ENCODE peak calls at places on chromosomes 1 and 21, in five cellular contexts. Y, S, V, P and U are unnamed samples. For H3K27me3, the result is how much of the 10 kb centered on the place peaks cover.

GRCh38 chr1:97384294-97384952 is 536.4 kb downstream of the DPYD start:
- DNase-seq in Y (peak), P (no peak), S (peak), V (no peak), U (peak)

GRCh38 chr1:59229138-59229537 is 67.8 kb upstream of the FGGY start:
- DNase-seq in P (no peak), V (no peak), Y (peak), S (no peak), U (no peak)

GRCh38 chr1:3609769-3610157 is 1.5 kb downstream of the MEGF6 start:
- DNase-seq in P (no peak), S (no peak), Y (no peak), V (no peak), U (no peak)

GRCh38 chr1:232599178-232600041 is 30.5 kb downstream of the SIPA1L2 start:
- DNase-seq in P (no peak), Y (peak), V (no peak), S (no peak), U (no peak)

GRCh38 chr1:240282061-240282830 is 190.6 kb downstream of the FMN2 start:
- DNase-seq in Y (no peak), P (no peak), S (no peak), V (no peak), U (no peak)

GRCh38 chr1:68313736-68314594 is 81.6 kb upstream of the WLS start:
- DNase-seq in P (no peak), V (no peak), S (no peak), Y (no peak), U (no peak)

GRCh38 chr1:9198538-9199361 is 35.8 kb upstream of the H6PD start:
- DNase-seq in S (no peak), Y (peak), P (peak), V (no peak), U (no peak)

GRCh38 chr1:99465176-99465900 is 180.6 kb upstream of the PALMD start:
- DNase-seq in V (no peak), S (peak), P (no peak), Y (peak), U (peak)

GRCh38 chr1:33654267-33654832 is 181.9 kb downstream of the ZSCAN20 start:
- DNase-seq in S (no peak), V (no peak), Y (no peak), P (no peak), U (no peak)

GRCh38 chr1:5198328-5198727 is 543.9 kb downstream of the AJAP1 start:
- DNase-seq in Y (no peak), V (no peak), P (no peak), S (no peak), U (no peak)

GRCh38 chr1:240044620-240045019 is 47.1 kb upstream of the FMN2 start:
- DNase-seq in S (no peak), P (no peak), V (no peak), Y (no peak), U (peak)

GRCh38 chr21:45987121-45987711 is 5.6 kb downstream of the COL6A1 start:
- DNase-seq in P (peak), V (peak), Y (no peak), S (no peak), U (no peak)

GRCh38 chr1:87328121-87329050 is at the start of gene LMO4:
- DNase-seq in V (peak), Y (peak), P (peak), S (peak), U (peak)

GRCh38 chr1:78104322-78104721 is 58.6 kb downstream of the GIPC2 start:
- DNase-seq in P (no peak), V (no peak), S (no peak), Y (peak), U (peak)

GRCh38 chr21:46005081-46005480 is 23.5 kb downstream of the COL6A1 start:
- DNase-seq in Y (no peak), S (no peak), V (peak), P (peak), U (no peak)

GRCh38 chr1:33377013-33377412 is 53.9 kb downstream of the PHC2 start:
- DNase-seq in V (no peak), P (no peak), Y (no peak), S (peak), U (no peak)

GRCh38 chr1:16218014-16218673 is 5.7 kb upstream of the ARHGEF19 start:
- DNase-seq in V (no peak), Y (no peak), S (no peak), P (peak), U (no peak)

GRCh38 chr1:179121159-179121938 is 39.5 kb downstream of the TOR3A start:
- DNase-seq in Y (peak), V (no peak), S (peak), P (no peak), U (no peak)

GRCh38 chr1:247578946-247579460 is 9.2 kb upstream of the OR2G2 start:
- DNase-seq in V (no peak), S (no peak), P (no peak), Y (no peak), U (no peak)

GRCh38 chr1:178489399-178489798 is 7.4 kb downstream of the CLEC20A start:
- DNase-seq in V (no peak), P (no peak), S (no peak), Y (no peak), U (no peak)

GRCh38 chr1:210293191-210293607 is 35.5 kb upstream of the HHAT start:
- DNase-seq in Y (peak), S (no peak), V (peak), P (no peak), U (peak)

GRCh38 chr21:38914531-38915385 is 109.0 kb downstream of the ETS2 start:
- DNase-seq in V (no peak), P (no peak), Y (no peak), S (no peak), U (no peak)

GRCh38 chr1:165376041-165376810 is 19.7 kb upstream of the LMX1A start:
- DNase-seq in V (peak), Y (peak), P (peak), S (no peak), U (peak)

GRCh38 chr1:84541679-84542078 is 32.6 kb downstream of the CTBS start:
- DNase-seq in Y (peak), V (no peak), P (no peak), S (no peak), U (no peak)
- TF ChIP-seq CTCF in Y (no peak), V (peak), P (no peak), S (peak), U (no peak)

GRCh38 chr1:226995064-226995965 is 55.2 kb downstream of the COQ8A start:
- DNase-seq in Y (no peak), V (no peak), S (no peak), P (no peak), U (no peak)
- H3K4me3 ChIP-seq in Y (no peak), V (no peak), S (no peak), P (no peak), U (no peak)

GRCh38 chr1:1938276-1938573 is 19.1 kb upstream of the TMEM52 start:
- DNase-seq in Y (no peak), V (no peak), P (no peak), S (no peak), U (no peak)
- H3K27me3 ChIP-seq in Y (under half), V (under half), P (under half), S (half or more), U (under half)

GRCh38 chr1:14947421-14947820 is 206.1 kb upstream of the TMEM51 start:
- DNase-seq in Y (no peak), P (no peak), V (no peak), S (no peak), U (no peak)

GRCh38 chr1:14944471-14944981 is 209.0 kb upstream of the TMEM51 start:
- DNase-seq in Y (no peak), S (no peak), P (peak), V (no peak), U (no peak)

GRCh38 chr1:14945132-14946010 is 208.2 kb upstream of the TMEM51 start:
- DNase-seq in V (peak), P (peak), Y (peak), S (peak), U (peak)

GRCh38 chr1:14946567-14947285 is 206.8 kb upstream of the TMEM51 start:
- DNase-seq in V (no peak), P (peak), Y (peak), S (no peak), U (no peak)

GRCh38 chr1:14946011-14946359 is 207.6 kb upstream of the TMEM51 start:
- DNase-seq in V (no peak), S (no peak), Y (no peak), P (no peak), U (no peak)
- TF ChIP-seq CTCF in V (no peak), S (no peak), Y (no peak), P (no peak), U (no peak)

GRCh38 chr1:89068291-89068690 is 3.3 kb upstream of the GBP1 start:
- DNase-seq in V (no peak), P (no peak), Y (peak), S (peak), U (peak)

GRCh38 chr1:89060091-89060490 is 4.9 kb downstream of the GBP1 start:
- DNase-seq in V (no peak), Y (no peak), P (no peak), S (no peak), U (no peak)

GRCh38 chr1:89070509-89070908 is 5.5 kb upstream of the GBP1 start:
- DNase-seq in V (no peak), S (no peak), P (no peak), Y (no peak), U (no peak)

GRCh38 chr1:89069955-89070354 is 4.9 kb upstream of the GBP1 start:
- DNase-seq in P (no peak), S (no peak), Y (peak), V (no peak), U (no peak)

GRCh38 chr1:89065077-89065868 is at the start of gene GBP1:
- DNase-seq in P (no peak), Y (peak), S (peak), V (no peak), U (peak)
- H3K4me3 ChIP-seq in P (peak), Y (peak), S (peak), V (peak), U (peak)

GRCh38 chr1:55015123-55015522 is 16.4 kb downstream of the BSND start:
- DNase-seq in Y (no peak), P (no peak), V (no peak), S (no peak), U (no peak)
- H3K27me3 ChIP-seq in Y (under half), P (under half), V (under half), S (under half), U (under half)

GRCh38 chr1:20988030-20988825 is 188.5 kb downstream of the EIF4G3 start:
- DNase-seq in P (no peak), S (no peak), Y (no peak), V (no peak), U (no peak)
- TF ChIP-seq CTCF in P (no peak), S (no peak), Y (no peak), V (no peak), U (no peak)

GRCh38 chr1:214282696-214283225 is 1.8 kb downstream of the SMYD2 start:
- DNase-seq in V (no peak), Y (no peak), P (no peak), S (no peak), U (no peak)
- H3K4me3 ChIP-seq in V (no peak), Y (no peak), P (no peak), S (peak), U (no peak)

DNA sequence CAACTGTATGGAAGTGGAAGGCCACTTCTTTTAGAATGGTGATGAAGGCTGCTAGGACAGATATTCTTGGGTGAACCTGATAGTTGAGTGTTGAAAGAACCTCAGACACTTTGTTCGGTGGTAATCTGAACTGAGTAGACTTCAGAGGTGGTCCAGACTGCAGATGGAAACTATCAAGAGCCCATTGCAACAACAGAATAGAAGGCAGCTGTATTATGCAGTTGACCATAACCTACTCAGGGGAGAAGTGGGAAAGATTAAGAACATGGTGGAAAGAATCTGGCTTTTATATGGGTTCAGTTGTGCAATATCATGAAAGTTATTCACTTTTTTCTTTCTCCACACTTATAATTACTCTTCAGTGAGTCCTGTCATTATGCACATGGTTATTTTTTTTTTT is 194.0 kb downstream of the KCNK2 start:
- DNase-seq in V (no peak), P (no peak), Y (no peak), S (no peak), U (no peak)
- H3K27me3 ChIP-seq in V (under half), P (under half), Y (under half), S (under half), U (under half)